ENCODE peak calls at places on chromosomes 1 and 21, in four cellular contexts. One of them, this sample, is unnamed.

GRCh38 chr1:207619833-207620572 is 24.9 kb upstream of the CR1L start:
- DNase-seq in HepG2: peak
- DNase-seq in HCT116: peak
- DNase-seq in K562: peak
- DNase-seq in this sample: peak

GRCh38 chr1:172698224-172698623 is 39.3 kb downstream of the FASLG start:
- DNase-seq in K562: no peak
- DNase-seq in HCT116: no peak
- DNase-seq in HepG2: no peak
- DNase-seq in this sample: no peak

GRCh38 chr1:214833357-214833756 is 230.4 kb downstream of the CENPF start:
- DNase-seq in K562: no peak
- DNase-seq in HCT116: no peak
- DNase-seq in HepG2: peak
- DNase-seq in this sample: no peak

GRCh38 chr1:160674415-160674814 is 27.6 kb upstream of the SLAMF1 start:
- DNase-seq in HepG2: no peak
- DNase-seq in K562: no peak
- DNase-seq in HCT116: no peak
- DNase-seq in this sample: no peak

GRCh38 chr1:109379907-109380306 is 17.8 kb downstream of the SORT1 start:
- DNase-seq in HepG2: no peak
- DNase-seq in HCT116: no peak
- DNase-seq in K562: no peak
- DNase-seq in this sample: no peak

GRCh38 chr1:47755368-47755990 is 241.7 kb downstream of the TRABD2B start:
- DNase-seq in HepG2: peak
- DNase-seq in HCT116: peak
- DNase-seq in K562: peak
- DNase-seq in this sample: peak

GRCh38 chr21:39788383-39788782 is 43.4 kb downstream of the IGSF5 start:
- DNase-seq in HCT116: peak
- DNase-seq in HepG2: peak
- DNase-seq in K562: peak
- DNase-seq in this sample: peak

GRCh38 chr1:53669511-53670191 is 69.3 kb downstream of the GLIS1 start:
- DNase-seq in K562: no peak
- DNase-seq in HepG2: no peak
- DNase-seq in HCT116: no peak
- DNase-seq in this sample: peak

GRCh38 chr1:208257326-208257725 is 13.1 kb upstream of the PLXNA2 start:
- DNase-seq in HCT116: no peak
- DNase-seq in HepG2: no peak
- DNase-seq in K562: no peak
- DNase-seq in this sample: no peak

GRCh38 chr1:232923739-232924386 is 26.5 kb upstream of the NTPCR start:
- DNase-seq in K562: no peak
- DNase-seq in HepG2: no peak
- DNase-seq in HCT116: no peak
- DNase-seq in this sample: no peak

GRCh38 chr1:53540604-53541262 is 81.5 kb downstream of the DMRTB1 start:
- DNase-seq in HepG2: no peak
- DNase-seq in K562: no peak
- DNase-seq in HCT116: no peak
- DNase-seq in this sample: no peak

GRCh38 chr1:7358346-7358745 is 412.8 kb upstream of the VAMP3 start:
- DNase-seq in HepG2: no peak
- DNase-seq in HCT116: no peak
- DNase-seq in K562: no peak
- DNase-seq in this sample: no peak

DNA sequence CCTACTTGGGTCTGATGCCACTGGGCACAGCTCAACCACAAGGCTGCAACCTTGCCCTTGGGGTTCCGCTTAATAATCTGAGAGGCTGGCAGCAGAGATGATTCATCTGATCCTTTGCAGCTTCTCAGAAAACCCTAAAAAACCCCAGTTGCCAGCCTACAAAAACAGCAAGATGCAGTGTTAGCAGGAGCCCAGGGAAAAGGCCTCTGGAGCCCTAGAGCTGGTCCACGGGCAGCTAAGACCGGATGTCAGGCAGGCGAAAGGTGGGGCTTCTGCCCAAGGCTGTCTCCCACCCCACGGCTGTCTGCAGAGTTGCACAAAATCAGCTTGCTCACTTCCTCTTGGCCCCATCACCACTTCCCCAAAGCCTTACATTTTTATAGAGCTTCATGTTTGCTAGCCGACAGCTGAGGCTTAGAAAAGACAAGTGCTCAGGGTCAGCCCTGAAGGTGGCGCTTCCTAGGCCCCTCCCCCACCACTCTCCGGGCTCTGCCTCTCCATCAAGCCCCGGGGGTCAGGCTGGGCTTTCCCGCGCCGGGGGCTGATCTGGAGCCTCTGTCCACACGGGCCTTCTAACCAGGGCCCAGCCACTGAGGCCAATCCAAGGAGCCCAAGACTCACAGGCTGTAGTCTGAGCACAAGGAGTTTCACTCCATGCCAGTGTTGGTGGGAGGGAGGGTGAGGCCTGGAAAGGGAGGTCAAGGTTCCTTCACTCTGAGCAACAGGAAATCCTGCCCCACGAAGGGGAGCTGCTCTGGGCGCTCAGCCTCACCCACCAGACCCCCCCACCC is 4.2 kb upstream of the ADORA3 start:
- DNase-seq in K562: peak
- DNase-seq in HCT116: no peak
- DNase-seq in HepG2: peak
- DNase-seq in this sample: peak
- TF ChIP-seq ELF1 in K562: peak
- TF ChIP-seq ELF1 in HCT116: no peak
- TF ChIP-seq ELF1 in HepG2: no peak
- TF ChIP-seq ELF1 in this sample: no peak

DNA sequence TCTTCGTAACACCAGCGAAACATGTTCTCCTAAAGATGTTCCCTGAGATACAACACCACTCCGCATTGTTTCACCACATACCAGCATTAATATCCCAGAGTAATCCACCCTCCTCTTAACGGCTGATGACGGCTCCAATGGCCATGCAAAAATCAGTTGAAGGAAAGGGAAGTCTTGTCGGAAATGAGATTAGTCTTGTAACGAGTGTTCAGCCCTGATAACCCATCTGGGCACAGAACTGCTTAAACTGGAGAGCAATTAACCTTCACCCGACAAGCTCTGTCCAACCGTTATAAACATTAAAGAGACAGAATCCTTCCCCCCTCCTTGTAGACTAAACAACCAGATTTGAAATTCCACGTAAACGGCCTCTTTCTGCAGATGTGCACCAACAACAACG is 21.9 kb downstream of the ERG start:
- DNase-seq in K562: no peak
- DNase-seq in HepG2: no peak
- DNase-seq in HCT116: no peak
- DNase-seq in this sample: no peak
- TF ChIP-seq ELF1 in K562: no peak
- TF ChIP-seq ELF1 in HepG2: no peak
- TF ChIP-seq ELF1 in HCT116: no peak
- TF ChIP-seq ELF1 in this sample: no peak

GRCh38 chr1:235997049-235997448 is 67.8 kb downstream of the NID1 start:
- DNase-seq in HCT116: no peak
- DNase-seq in K562: no peak
- DNase-seq in HepG2: no peak
- DNase-seq in this sample: no peak

GRCh38 chr1:235997916-235998315 is 67.0 kb downstream of the NID1 start:
- DNase-seq in HepG2: no peak
- DNase-seq in K562: no peak
- DNase-seq in HCT116: no peak
- DNase-seq in this sample: no peak

GRCh38 chr1:236000781-236001180 is 64.1 kb downstream of the NID1 start:
- DNase-seq in HepG2: no peak
- DNase-seq in K562: no peak
- DNase-seq in HCT116: no peak
- DNase-seq in this sample: no peak

GRCh38 chr1:235999259-235999925 is 65.5 kb downstream of the NID1 start:
- DNase-seq in HepG2: no peak
- DNase-seq in K562: no peak
- DNase-seq in HCT116: peak
- DNase-seq in this sample: no peak

GRCh38 chr1:235998812-235999211 is 66.1 kb downstream of the NID1 start:
- DNase-seq in HCT116: no peak
- DNase-seq in K562: no peak
- DNase-seq in HepG2: no peak
- DNase-seq in this sample: no peak
- TF ChIP-seq ELF1 in HCT116: no peak
- TF ChIP-seq ELF1 in K562: no peak
- TF ChIP-seq ELF1 in HepG2: no peak
- TF ChIP-seq ELF1 in this sample: no peak

GRCh38 chr1:59298710-59299346 is 1.9 kb downstream of the FGGY start:
- DNase-seq in HepG2: peak
- DNase-seq in K562: no peak
- DNase-seq in HCT116: peak
- DNase-seq in this sample: no peak
- TF ChIP-seq ELF1 in HepG2: no peak
- TF ChIP-seq ELF1 in K562: no peak
- TF ChIP-seq ELF1 in HCT116: no peak
- TF ChIP-seq ELF1 in this sample: no peak

DNA sequence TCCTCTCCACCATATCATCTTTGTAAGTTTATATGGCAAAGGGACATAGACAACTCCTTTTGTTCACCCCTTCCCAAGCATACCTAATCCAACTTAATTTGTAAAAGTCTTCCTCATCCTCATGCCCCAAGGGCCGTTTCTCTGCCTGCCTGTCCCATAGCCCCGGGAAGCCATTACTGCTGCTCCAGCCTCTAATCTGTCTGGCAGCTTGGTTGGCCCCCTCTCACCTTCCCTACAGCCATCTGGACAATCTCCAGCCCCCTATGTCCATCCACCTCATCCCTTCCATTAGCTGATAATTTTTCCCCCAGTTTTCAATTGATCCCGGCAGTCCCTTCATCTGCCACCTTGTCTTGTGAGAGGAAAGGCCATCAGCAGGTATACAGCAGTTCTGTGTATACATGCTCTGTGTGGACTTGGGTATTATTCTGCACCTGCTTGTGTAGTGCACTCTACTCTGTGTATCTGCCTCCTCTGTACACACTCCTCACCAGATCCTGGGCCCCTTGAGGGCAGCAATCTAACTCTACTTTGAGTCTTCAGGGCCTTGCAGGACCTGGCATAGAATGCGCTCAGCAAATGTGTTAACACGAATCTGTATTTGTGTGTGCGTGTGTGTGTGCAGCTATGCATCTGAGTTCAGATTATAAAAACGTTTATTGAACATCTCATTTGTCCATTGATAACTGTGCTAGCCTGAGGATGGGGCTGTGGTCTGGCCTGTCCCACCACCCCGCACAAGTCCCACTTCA is 3.7 kb upstream of the MEF2D start:
- DNase-seq in K562: no peak
- DNase-seq in HCT116: no peak
- DNase-seq in HepG2: no peak
- DNase-seq in this sample: no peak
- TF ChIP-seq ELF1 in K562: no peak
- TF ChIP-seq ELF1 in HCT116: no peak
- TF ChIP-seq ELF1 in HepG2: no peak
- TF ChIP-seq ELF1 in this sample: no peak

GRCh38 chr1:43932786-43933385 is 715 bp upstream of the ARTN start:
- DNase-seq in HCT116: no peak
- DNase-seq in HepG2: no peak
- DNase-seq in K562: no peak
- DNase-seq in this sample: no peak
- TF ChIP-seq ELF1 in HCT116: no peak
- TF ChIP-seq ELF1 in HepG2: no peak
- TF ChIP-seq ELF1 in K562: no peak
- TF ChIP-seq ELF1 in this sample: no peak

DNA sequence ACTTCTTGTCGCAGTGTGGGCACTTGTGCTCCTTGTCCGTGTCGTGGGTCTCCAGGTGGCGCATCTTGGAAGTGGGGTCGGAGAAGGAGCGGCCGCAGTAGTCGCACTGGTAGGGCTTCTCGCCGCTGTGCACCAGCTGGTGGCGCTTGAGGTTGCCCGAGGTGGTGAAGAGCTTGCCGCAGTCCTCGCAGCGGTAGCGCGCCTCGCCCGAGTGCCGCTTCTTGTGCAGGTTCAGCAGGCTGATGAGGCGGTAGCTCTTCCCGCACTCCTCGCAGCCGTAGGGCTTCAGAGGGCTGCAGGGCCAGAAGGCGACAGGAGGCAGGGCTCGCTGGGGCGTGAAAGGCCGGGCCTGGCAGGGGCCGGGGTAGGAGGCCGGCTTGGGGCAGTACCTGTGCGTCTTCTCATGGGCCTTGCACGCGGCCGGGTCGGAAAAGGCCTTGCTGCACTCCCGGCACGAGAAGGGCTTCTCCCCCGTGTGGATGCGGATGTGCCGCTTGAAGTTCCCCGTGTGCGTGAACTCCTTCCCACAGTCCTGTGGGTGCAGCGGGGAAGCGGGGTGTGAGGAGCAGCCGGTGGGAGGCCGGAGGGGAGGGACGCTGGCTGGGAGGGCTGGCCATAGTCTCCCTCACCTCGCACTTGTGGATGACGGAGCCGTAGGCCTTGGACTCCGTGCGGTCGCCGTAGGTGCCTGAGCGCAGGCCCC is 31.4 kb downstream of the ZBTB17 start:
- DNase-seq in HepG2: no peak
- DNase-seq in K562: no peak
- DNase-seq in HCT116: no peak
- DNase-seq in this sample: no peak
- TF ChIP-seq ELF1 in HepG2: no peak
- TF ChIP-seq ELF1 in K562: no peak
- TF ChIP-seq ELF1 in HCT116: no peak
- TF ChIP-seq ELF1 in this sample: no peak

GRCh38 chr1:92118826-92119225 is 38.7 kb downstream of the BTBD8 start:
- DNase-seq in K562: no peak
- DNase-seq in HCT116: peak
- DNase-seq in HepG2: no peak
- DNase-seq in this sample: no peak
- TF ChIP-seq ELF1 in K562: no peak
- TF ChIP-seq ELF1 in HCT116: no peak
- TF ChIP-seq ELF1 in HepG2: no peak
- TF ChIP-seq ELF1 in this sample: no peak

GRCh38 chr1:85277027-85277625 is 694 bp upstream of the BCL10 start:
- DNase-seq in HepG2: no peak
- DNase-seq in K562: no peak
- DNase-seq in HCT116: no peak
- DNase-seq in this sample: no peak
- TF ChIP-seq ELF1 in HepG2: no peak
- TF ChIP-seq ELF1 in K562: no peak
- TF ChIP-seq ELF1 in HCT116: no peak
- TF ChIP-seq ELF1 in this sample: no peak

GRCh38 chr1:24695202-24695974 is 49.9 kb upstream of the CLIC4 start:
- DNase-seq in K562: no peak
- DNase-seq in HepG2: no peak
- DNase-seq in HCT116: no peak
- DNase-seq in this sample: no peak

GRCh38 chr1:24694380-24694843 is 50.8 kb upstream of the CLIC4 start:
- DNase-seq in HCT116: no peak
- DNase-seq in K562: no peak
- DNase-seq in HepG2: no peak
- DNase-seq in this sample: peak

GRCh38 chr1:24699628-24700027 is 45.6 kb upstream of the CLIC4 start:
- DNase-seq in HCT116: no peak
- DNase-seq in K562: no peak
- DNase-seq in HepG2: no peak
- DNase-seq in this sample: no peak

GRCh38 chr1:24696033-24696755 is 49.1 kb upstream of the CLIC4 start:
- DNase-seq in HCT116: no peak
- DNase-seq in HepG2: no peak
- DNase-seq in K562: no peak
- DNase-seq in this sample: no peak

GRCh38 chr1:24696756-24697330 is 48.4 kb upstream of the CLIC4 start:
- DNase-seq in K562: no peak
- DNase-seq in HepG2: no peak
- DNase-seq in HCT116: no peak
- DNase-seq in this sample: no peak
- TF ChIP-seq ELF1 in K562: no peak
- TF ChIP-seq ELF1 in HepG2: no peak
- TF ChIP-seq ELF1 in HCT116: no peak
- TF ChIP-seq ELF1 in this sample: no peak

This sample was measured in SK-N-SH.